ENCODE peak calls at places on chromosomes 4 and X, in five cellular contexts. R, H, D, F and P are unnamed samples. For H3K4me1, the result is how much of the 10 kb centered on the place peaks cover.

GRCh38 chr4:22091906-22092305 is 143.3 kb upstream of the KCNIP4 start:
- DNase-seq in R (peak), H (no peak), D (no peak), F (no peak), P (no peak)

GRCh38 chr4:53702334-53703266 is 111.3 kb upstream of the LNX1 start:
- DNase-seq in R (peak), H (peak), D (peak), F (peak), P (no peak)

GRCh38 chr4:81811562-81812293 is 340.0 kb upstream of the RASGEF1B start:
- DNase-seq in R (no peak), H (no peak), D (no peak), F (no peak), P (no peak)

GRCh38 chr4:168647976-168648375 is 151.1 kb downstream of the PALLD start:
- DNase-seq in R (no peak), H (no peak), D (no peak), F (no peak), P (no peak)

GRCh38 chrX:31199051-31199769 is 127.4 kb upstream of the FTHL17 start:
- DNase-seq in R (no peak), H (no peak), D (no peak), F (no peak), P (no peak)

GRCh38 chr4:41994461-41994860 is 4.1 kb downstream of the SLC30A9 start:
- DNase-seq in R (no peak), H (no peak), D (no peak), F (no peak), P (no peak)

GRCh38 chr4:120865985-120866384 is 56.5 kb downstream of the PRDM5 start:
- DNase-seq in R (no peak), H (no peak), D (peak), F (no peak), P (no peak)

GRCh38 chrX:87272491-87272890 is 245.1 kb upstream of the KLHL4 start:
- DNase-seq in R (no peak), H (no peak), D (no peak), F (no peak), P (no peak)

DNA sequence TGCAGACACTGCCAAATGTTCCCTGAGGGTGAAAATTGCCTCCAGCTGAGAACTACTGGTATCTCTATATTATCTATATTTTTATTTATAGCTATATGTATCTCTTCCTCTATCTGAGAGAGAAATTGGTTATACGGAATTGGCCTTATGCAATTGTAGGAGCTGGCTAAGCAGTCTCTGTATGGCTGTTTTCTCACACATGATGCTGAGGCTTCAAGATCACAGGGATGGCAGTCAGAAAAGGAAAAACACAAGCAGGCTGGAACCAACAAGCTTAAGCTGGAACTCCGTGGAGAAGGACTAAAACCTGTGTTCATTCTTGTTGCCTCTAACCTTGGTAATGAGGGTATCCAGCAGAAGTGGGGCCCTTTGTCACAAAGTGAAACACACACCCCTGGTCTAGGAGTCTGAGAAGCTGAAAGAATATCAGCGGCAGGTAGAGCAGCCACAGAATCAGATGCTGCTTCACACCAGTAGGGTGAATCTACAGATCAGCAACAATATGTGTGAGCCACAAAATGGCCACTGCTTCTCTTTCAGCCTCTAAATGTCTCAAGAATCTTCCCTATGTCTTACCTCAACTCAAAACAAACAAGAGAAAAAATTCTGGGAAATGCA is 166.5 kb upstream of the PPP1R2C start:
- DNase-seq in R (no peak), H (no peak), D (no peak), F (no peak), P (no peak)
- H3K4me1 ChIP-seq in R (under half), H (under half), D (under half), F (under half), P (under half)

GRCh38 chr4:177322881-177323280 is 13.2 kb downstream of the NEIL3 start:
- DNase-seq in R (no peak), H (no peak), D (no peak), F (no peak), P (no peak)
- H3K4me1 ChIP-seq in R (under half), H (under half), D (under half), F (under half), P (under half)

GRCh38 chr4:73707269-73707875 is 33.0 kb upstream of the CXCL8 start:
- DNase-seq in R (no peak), H (no peak), D (no peak), F (no peak), P (no peak)
- H3K4me1 ChIP-seq in R (under half), H (under half), D (under half), F (under half), P (under half)

DNA sequence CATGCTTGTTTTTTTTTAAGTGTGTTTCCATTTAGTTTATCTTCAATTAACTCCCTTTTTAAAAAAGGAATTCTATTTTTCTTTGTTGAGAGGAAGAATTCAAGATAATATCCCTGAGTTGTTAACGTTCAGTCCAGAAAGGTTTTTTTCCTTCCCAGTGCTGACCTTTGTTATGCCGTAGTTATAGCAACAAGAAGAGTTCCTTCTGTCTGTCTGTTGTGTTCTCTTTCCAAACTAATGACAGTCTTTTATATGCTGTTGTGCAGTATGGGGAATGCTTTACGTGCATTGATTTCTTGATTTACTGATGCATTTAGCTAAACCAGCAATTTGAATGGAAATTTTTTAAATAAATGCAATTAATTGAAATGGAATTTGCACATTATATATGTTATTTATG is 6.6 kb upstream of the CXXC4 start:
- DNase-seq in R (no peak), H (no peak), D (no peak), F (no peak), P (no peak)
- H3K4me1 ChIP-seq in R (under half), H (under half), D (under half), F (under half), P (under half)